ENCODE peak calls at places on chromosomes 3 and 15, in nine cellular contexts. S is astrocyte, L is PC-3, J is A549, D is H9, Z is mesendoderm, X is IMR-90, U is GM12878, E is HepG2. W is an unnamed sample.

GRCh38 chr3:47283596-47284364 is 1.0 kb downstream of the KLHL18 start:
- DNase-seq in S (no peak), L (peak; percentile 17), J (no peak), D (peak; percentile 62), Z (peak; percentile 57), X (no peak), U (no peak), E (no peak), W (peak; percentile 19)

GRCh38 chr15:39583586-39584265 is 2.8 kb downstream of the THBS1 start:
- DNase-seq in S (no peak), L (peak; percentile 60), J (peak; percentile 33), D (peak; percentile 49), Z (peak; percentile 72), X (peak; percentile 73), U (no peak), E (peak; percentile 25), W (peak; percentile 48)

GRCh38 chr15:37900286-37901221 is 33.9 kb upstream of the TMCO5A start:
- DNase-seq in S (peak; percentile 47), L (peak; percentile 87), J (peak; percentile 35), D (no peak), Z (no peak), X (peak; percentile 84), U (no peak), E (no peak), W (peak; percentile 34)

GRCh38 chr3:13376091-13376490 is 44.0 kb downstream of the NUP210 start:
- DNase-seq in S (no peak), L (no peak), J (no peak), D (no peak), Z (no peak), X (no peak), U (no peak), E (no peak), W (no peak)

GRCh38 chr3:55445551-55445950 is 41.6 kb downstream of the WNT5A start:
- DNase-seq in S (no peak), L (no peak), J (no peak), D (no peak), Z (no peak), X (no peak), U (no peak), E (peak; percentile 10), W (peak; percentile 80)

GRCh38 chr3:42802876-42803799 is 1.2 kb downstream of the HIGD1A start:
- DNase-seq in S (peak; percentile 20), L (peak; percentile 40), J (no peak), D (peak; percentile 34), Z (peak; percentile 70), X (peak; percentile 22), U (no peak), E (peak; percentile 33), W (peak; percentile 36)

GRCh38 chr3:65930650-65931049 is 108.1 kb downstream of the MAGI1 start:
- DNase-seq in S (no peak), L (no peak), J (no peak), D (no peak), Z (no peak), X (no peak), U (no peak), E (no peak), W (no peak)

GRCh38 chr3:48414376-48415250 is 15.3 kb downstream of the PLXNB1 start:
- DNase-seq in S (no peak), L (no peak), J (no peak), D (no peak), Z (no peak), X (no peak), U (no peak), E (no peak), W (no peak)

GRCh38 chr3:31882895-31883294 is 98.2 kb downstream of the OSBPL10 start:
- DNase-seq in S (no peak), L (no peak), J (no peak), D (no peak), Z (no peak), X (no peak), U (no peak), E (no peak), W (no peak)

GRCh38 chr3:77460326-77460725 is 420.4 kb downstream of the ROBO2 start:
- DNase-seq in S (peak; percentile 76), L (peak; percentile 35), J (no peak), D (no peak), Z (peak; percentile 27), X (peak; percentile 18), U (no peak), E (no peak), W (no peak)

GRCh38 chr3:109445210-109445609 is 107.9 kb upstream of the DPPA4 start:
- DNase-seq in S (no peak), L (no peak), J (no peak), D (no peak), Z (no peak), X (no peak), U (no peak), E (no peak), W (no peak)

GRCh38 chr3:150787741-150788370 is 24.9 kb upstream of the SIAH2 start:
- DNase-seq in S (peak; percentile 43), L (peak; percentile 86), J (peak; percentile 84), D (peak; percentile 85), Z (peak; percentile 85), X (peak; percentile 64), U (no peak), E (peak; percentile 53), W (peak; percentile 91)

GRCh38 chr3:171873561-171873960 is 30.4 kb downstream of the TMEM212 start:
- DNase-seq in S (peak; percentile 72), L (peak; percentile 40), J (peak; percentile 81), D (no peak), Z (no peak), X (peak; percentile 70), U (no peak), E (no peak), W (no peak)
- H3K4me2 ChIP-seq in S (peak overlapping the region; percentile 65), L (no peak overlapping the region), J (peak overlapping the region; percentile 75), D (no peak overlapping the region), Z (no peak overlapping the region), X (peak overlapping the region; percentile 17), U (no peak overlapping the region), E (no peak overlapping the region), W (peak overlapping the region; percentile 14)

DNA sequence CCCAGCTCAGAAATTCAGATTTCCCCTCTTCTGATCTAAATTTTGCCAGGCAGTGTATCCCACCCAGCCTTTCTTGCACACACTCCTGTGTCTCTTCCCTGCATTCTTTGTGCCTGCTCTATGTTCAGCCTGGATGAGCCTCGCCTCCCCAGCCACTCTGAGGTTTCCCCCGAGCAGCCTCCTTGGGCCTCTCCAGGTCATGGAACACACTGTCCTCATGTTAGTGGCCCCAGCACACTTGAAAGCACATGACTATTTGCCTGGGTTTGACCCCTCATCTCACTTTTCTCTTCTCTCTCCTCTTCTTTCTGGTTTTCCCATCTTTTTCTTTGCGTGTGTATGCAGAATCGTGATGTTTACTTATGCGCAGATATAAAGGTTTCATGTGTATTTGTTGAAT is 3.1 kb downstream of the THSD4 start:
- DNase-seq in S (no peak), L (no peak), J (no peak), D (no peak), Z (no peak), X (no peak), U (no peak), E (no peak), W (no peak)
- H3K4me1 ChIP-seq in S (peaks cover 15% of the 10 kb centered on the region), L (peaks cover 43% of the 10 kb centered on the region), J (peaks cover 54% of the 10 kb centered on the region), D (peaks cover 7% of the 10 kb centered on the region), Z (peaks cover 6% of the 10 kb centered on the region), X (peaks cover 14% of the 10 kb centered on the region), U (no peaks in the 10 kb centered on the region), E (no peaks in the 10 kb centered on the region), W (no peaks in the 10 kb centered on the region)

GRCh38 chr3:194738254-194739093 is 52.8 kb downstream of the FAM43A start:
- DNase-seq in S (peak; percentile 77), L (peak; percentile 85), J (no peak), D (no peak), Z (no peak), X (peak; percentile 72), U (no peak), E (no peak), W (peak; percentile 50)

GRCh38 chr3:194741916-194742315 is 56.2 kb downstream of the FAM43A start:
- DNase-seq in S (no peak), L (no peak), J (no peak), D (no peak), Z (no peak), X (no peak), U (no peak), E (no peak), W (no peak)

GRCh38 chr3:194736896-194737600 is 51.4 kb downstream of the FAM43A start:
- DNase-seq in S (no peak), L (no peak), J (no peak), D (no peak), Z (no peak), X (no peak), U (peak; percentile 20), E (no peak), W (no peak)

GRCh38 chr3:194739498-194740284 is 54.0 kb downstream of the FAM43A start:
- DNase-seq in S (peak; percentile 16), L (peak; percentile 76), J (peak; percentile 17), D (no peak), Z (peak; percentile 21), X (no peak), U (no peak), E (peak; percentile 73), W (no peak)

DNA sequence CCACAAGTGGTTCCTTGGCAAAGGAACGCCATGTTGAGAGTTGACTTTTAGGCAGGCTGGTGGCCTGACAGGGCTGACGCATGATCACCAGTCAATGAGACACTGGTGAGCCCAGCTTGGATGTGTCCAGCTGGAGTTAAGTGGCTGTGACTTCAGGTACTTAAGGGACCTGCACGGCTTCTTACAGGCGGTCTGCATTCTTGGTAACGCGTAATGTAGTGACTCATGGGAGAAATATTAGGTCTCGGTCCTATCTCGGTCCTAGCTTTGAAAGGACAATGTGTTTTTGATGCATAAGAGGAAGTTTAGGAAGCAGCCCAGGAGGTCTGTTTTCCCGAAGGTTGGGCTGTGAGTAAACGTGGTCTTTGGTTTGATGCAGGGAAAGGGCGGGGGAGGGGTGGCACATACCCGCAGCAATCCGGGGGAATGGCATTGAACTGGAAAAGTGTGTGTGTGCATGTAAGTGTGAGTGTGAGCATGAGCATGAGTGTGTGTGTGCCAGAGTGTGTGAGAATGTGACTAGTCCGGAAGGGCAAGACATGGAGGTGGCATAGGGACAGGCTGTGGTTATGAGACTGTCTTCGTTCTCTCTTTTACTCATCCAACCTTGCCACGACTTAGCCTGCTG is 55.3 kb downstream of the FAM43A start:
- DNase-seq in S (peak; percentile 82), L (peak; percentile 96), J (peak; percentile 61), D (no peak), Z (peak; percentile 93), X (peak; percentile 41), U (no peak), E (peak; percentile 64), W (peak; percentile 58)
- H3K4me2 ChIP-seq in S (peak overlapping the region; percentile 82), L (peak overlapping the region; percentile 76), J (peak overlapping the region; percentile 69), D (no peak overlapping the region), Z (no peak overlapping the region), X (peak overlapping the region; percentile 42), U (no peak overlapping the region), E (peak overlapping the region; percentile 64), W (peak overlapping the region; percentile 22)

DNA sequence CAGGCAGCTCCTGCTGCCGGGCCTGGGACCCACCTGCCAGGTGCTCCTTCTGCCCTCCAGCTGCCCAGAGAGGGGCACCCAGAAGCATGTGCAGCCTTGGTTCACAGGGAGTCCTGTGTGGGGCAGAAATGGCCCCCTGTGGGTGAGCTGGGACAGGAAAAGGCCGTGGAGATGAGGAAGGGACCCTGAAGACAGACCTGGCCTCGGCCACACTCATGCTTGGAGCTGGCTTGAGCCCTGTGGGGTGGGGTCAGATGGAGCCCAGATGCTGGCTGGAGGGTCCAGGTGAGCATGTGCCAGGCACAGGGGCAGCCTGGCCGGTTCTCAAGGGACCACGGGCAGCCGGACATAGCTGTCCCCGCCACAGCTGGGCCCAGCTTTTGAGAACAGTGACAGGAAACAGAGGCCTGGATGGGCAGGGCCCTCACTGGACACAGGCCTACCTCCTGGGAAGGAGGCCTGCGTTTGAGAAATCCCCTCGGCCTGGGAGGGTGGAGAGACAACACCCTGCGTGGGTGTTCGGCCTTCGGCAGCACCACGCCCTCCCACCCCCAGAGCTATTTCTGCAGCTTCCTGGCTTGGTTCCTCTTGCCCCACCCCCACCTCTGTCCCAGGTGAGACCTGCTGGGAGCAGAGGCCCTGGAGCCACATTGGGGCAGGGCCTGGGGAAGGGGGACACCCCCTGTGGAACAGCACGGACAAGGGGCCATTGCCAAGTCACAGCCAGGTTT is 132.6 kb upstream of the MEF2A start:
- DNase-seq in S (no peak), L (peak; percentile 11), J (no peak), D (no peak), Z (no peak), X (no peak), U (no peak), E (no peak), W (peak; percentile 45)
- H3K4me1 ChIP-seq in S (peaks cover 9% of the 10 kb centered on the region), L (peaks cover 26% of the 10 kb centered on the region), J (no peaks in the 10 kb centered on the region), D (no peaks in the 10 kb centered on the region), Z (no peaks in the 10 kb centered on the region), X (peaks cover 2% of the 10 kb centered on the region), U (peaks cover 25% of the 10 kb centered on the region), E (peaks cover 41% of the 10 kb centered on the region), W (peaks cover 16% of the 10 kb centered on the region)

W was measured in hepatocyte.